ENCODE peak calls at places on chromosomes 2 and 18, in nine cellular contexts. C is WTC11; F is uterus; V is esophagus squamous epithelium; I is stimulated activated CD4-positive, alpha-beta T cell treated with anti-CD3 and anti-CD28 coated beads, Interleukin-15, amount 100 ng/mL, for 48 hours; T is NCI-H510A; K is NCI-H2171 treated with DMSO at 0.1 percent for 48 hours; O is left kidney; X is mesenchymal stem cell. U is an unnamed sample.

GRCh38 chr2:168247341-168248305 is at the start of gene STK39:
- DNase-seq in C (peak), F (peak), V (no peak), I (peak), T (peak), K (peak), O (peak), X (peak), U (peak)

GRCh38 chr18:49898421-49898820 is 85.1 kb upstream of the ACAA2 start:
- DNase-seq in C (peak), F (peak), V (no peak), I (peak), T (no peak), K (no peak), O (peak), X (peak), U (no peak)

GRCh38 chr2:121409388-121409787 is 121.3 kb upstream of the RNU4ATAC start:
- DNase-seq in C (no peak), F (no peak), V (no peak), I (no peak), T (no peak), K (no peak), O (peak), X (no peak), U (no peak)

GRCh38 chr2:222410534-222410933 is 13.8 kb upstream of the SGPP2 start:
- DNase-seq in C (peak), F (no peak), V (no peak), I (no peak), T (no peak), K (peak), O (peak), X (no peak), U (no peak)

GRCh38 chr2:64467463-64467843 is 13.5 kb downstream of the LGALSL start:
- DNase-seq in C (no peak), F (no peak), V (no peak), I (no peak), T (no peak), K (no peak), O (no peak), X (no peak), U (no peak)

GRCh38 chr2:186868344-186868743 is 19.4 kb upstream of the ZSWIM2 start:
- DNase-seq in C (no peak), F (no peak), V (no peak), I (no peak), T (no peak), K (peak), O (no peak), X (no peak), U (no peak)

GRCh38 chr2:21118302-21118920 is 5.4 kb upstream of the TDRD15 start:
- DNase-seq in C (peak), F (no peak), V (no peak), I (no peak), T (no peak), K (peak), O (peak), X (peak), U (no peak)

GRCh38 chr18:76483780-76484179 is 11.3 kb downstream of the ZNF516 start:
- DNase-seq in C (no peak), F (no peak), V (no peak), I (no peak), T (no peak), K (no peak), O (peak), X (no peak), U (no peak)

GRCh38 chr2:160039166-160039903 is 23.1 kb downstream of the PLA2R1 start:
- DNase-seq in C (no peak), F (peak), V (no peak), I (no peak), T (no peak), K (no peak), O (peak), X (peak), U (no peak)

GRCh38 chr2:218962859-218963492 is 3.5 kb downstream of the CDK5R2 start:
- DNase-seq in C (peak), F (peak), V (no peak), I (no peak), T (peak), K (peak), O (peak), X (peak), U (no peak)

GRCh38 chr2:202910687-202911086 is 786 bp downstream of the WDR12 start:
- DNase-seq in C (no peak), F (no peak), V (no peak), I (no peak), T (no peak), K (no peak), O (no peak), X (no peak), U (no peak)

GRCh38 chr2:204074434-204074833 is 137.9 kb downstream of the ICOS start:
- DNase-seq in C (no peak), F (no peak), V (no peak), I (no peak), T (no peak), K (no peak), O (no peak), X (no peak), U (no peak)

GRCh38 chr2:153487482-153487881 is 8.9 kb upstream of the RPRM start:
- DNase-seq in C (no peak), F (no peak), V (no peak), I (no peak), T (no peak), K (peak), O (peak), X (no peak), U (no peak)

GRCh38 chr18:59697236-59697932 is at the start of gene CCBE1:
- DNase-seq in C (peak), F (peak), V (no peak), I (peak), T (peak), K (peak), O (peak), X (peak), U (no peak)

GRCh38 chr2:55422876-55423275 is 3.2 kb upstream of the CCDC88A start:
- DNase-seq in C (no peak), F (no peak), V (no peak), I (no peak), T (no peak), K (no peak), O (no peak), X (no peak), U (no peak)

GRCh38 chr2:151766421-151767153 is 32.3 kb upstream of the NEB start:
- DNase-seq in C (no peak), F (no peak), V (no peak), I (peak), T (no peak), K (no peak), O (peak), X (peak), U (no peak)

GRCh38 chr2:160920061-160920460 is 240.2 kb upstream of the TANK start:
- DNase-seq in C (no peak), F (no peak), V (no peak), I (no peak), T (no peak), K (no peak), O (no peak), X (no peak), U (no peak)

GRCh38 chr2:58638256-58638795 is 397.2 kb upstream of the FANCL start:
- DNase-seq in C (no peak), F (no peak), V (no peak), I (no peak), T (no peak), K (no peak), O (no peak), X (no peak), U (no peak)

GRCh38 chr2:199851886-199852285 is 894 bp upstream of the FTCDNL1 start:
- DNase-seq in C (no peak), F (no peak), V (no peak), I (no peak), T (no peak), K (peak), O (no peak), X (no peak), U (no peak)

GRCh38 chr18:55116855-55117254 is 157.6 kb upstream of the CCDC68 start:
- DNase-seq in C (no peak), F (no peak), V (no peak), I (no peak), T (no peak), K (no peak), O (no peak), X (no peak), U (no peak)

GRCh38 chr2:240972636-240973521 is 25.5 kb upstream of the SNED1 start:
- DNase-seq in C (no peak), F (no peak), V (no peak), I (no peak), T (no peak), K (no peak), O (no peak), X (no peak), U (no peak)

GRCh38 chr2:240906141-240906910 is at the start of gene CROCC2:
- DNase-seq in C (no peak), F (no peak), V (no peak), I (no peak), T (no peak), K (no peak), O (peak), X (no peak), U (no peak)

GRCh38 chr2:21270658-21271057 is 146.9 kb downstream of the TDRD15 start:
- DNase-seq in C (no peak), F (peak), V (no peak), I (no peak), T (no peak), K (no peak), O (peak), X (peak), U (no peak)

GRCh38 chr2:229784791-229785190 is 70.4 kb upstream of the DNER start:
- DNase-seq in C (no peak), F (no peak), V (no peak), I (no peak), T (no peak), K (no peak), O (no peak), X (no peak), U (no peak)

GRCh38 chr2:174878537-174879147 is 114.4 kb upstream of the CHRNA1 start:
- DNase-seq in C (no peak), F (no peak), V (no peak), I (no peak), T (peak), K (peak), O (peak), X (no peak), U (no peak)

GRCh38 chr18:4233468-4233867 is 221.6 kb downstream of the DLGAP1 start:
- DNase-seq in C (no peak), F (no peak), V (no peak), I (no peak), T (no peak), K (no peak), O (no peak), X (no peak), U (no peak)

GRCh38 chr2:129781749-129782617 is 197.5 kb upstream of the RAB6C start:
- DNase-seq in C (no peak), F (no peak), V (no peak), I (no peak), T (no peak), K (no peak), O (no peak), X (no peak), U (peak)

GRCh38 chr2:108640731-108641130 is 78.6 kb upstream of the RANBP2 start:
- DNase-seq in C (no peak), F (no peak), V (no peak), I (no peak), T (no peak), K (no peak), O (peak), X (peak), U (no peak)

GRCh38 chr2:72115361-72116080 is 32.1 kb downstream of the CYP26B1 start:
- DNase-seq in C (no peak), F (no peak), V (no peak), I (no peak), T (no peak), K (no peak), O (no peak), X (peak), U (peak)

GRCh38 chr2:54897420-54898310 is 152.6 kb downstream of the RTN4 start:
- DNase-seq in C (no peak), F (no peak), V (no peak), I (no peak), T (no peak), K (no peak), O (no peak), X (no peak), U (no peak)

U was measured in coronary artery.